ENCODE peak calls at places on chromosomes 11 and 22, in eight cellular contexts. P, D, U, Y, C, V, E and R are unnamed samples.

GRCh38 chr11:3840289-3840869 is 380 bp downstream of the RHOG start:
- DNase-seq in P (no peak), D (no peak), U (no peak), Y (peak), C (no peak), V (no peak), E (no peak), R (peak)

GRCh38 chr11:130737866-130738431 is 178.3 kb downstream of the SNX19 start:
- DNase-seq in P (no peak), D (no peak), U (no peak), Y (peak), C (peak), V (no peak), E (peak), R (no peak)

GRCh38 chr11:123585206-123585605 is 69.2 kb downstream of the SCN3B start:
- DNase-seq in P (no peak), D (no peak), U (no peak), Y (no peak), C (no peak), V (no peak), E (no peak), R (no peak)

GRCh38 chr11:86396403-86396802 is 21.7 kb downstream of the CCDC81 start:
- DNase-seq in P (no peak), D (no peak), U (no peak), Y (no peak), C (no peak), V (no peak), E (peak), R (no peak)

GRCh38 chr22:20123364-20124082 is 6.5 kb upstream of the TRMT2A start:
- DNase-seq in P (no peak), D (no peak), U (no peak), Y (no peak), C (no peak), V (no peak), E (no peak), R (no peak)

GRCh38 chr11:93225642-93226041 is 27.9 kb upstream of the SLC36A4 start:
- DNase-seq in P (no peak), D (no peak), U (no peak), Y (no peak), C (peak), V (no peak), E (peak), R (no peak)

GRCh38 chr11:2533642-2534115 is 88.9 kb downstream of the KCNQ1 start:
- DNase-seq in P (peak), D (no peak), U (no peak), Y (peak), C (peak), V (peak), E (peak), R (no peak)

GRCh38 chr11:134024420-134025085 is 44.3 kb upstream of the JAM3 start:
- DNase-seq in P (no peak), D (no peak), U (no peak), Y (no peak), C (no peak), V (no peak), E (peak), R (no peak)

GRCh38 chr11:2742201-2742600 is 42.4 kb upstream of the KCNQ1OT1 start:
- DNase-seq in P (no peak), D (no peak), U (no peak), Y (no peak), C (no peak), V (no peak), E (no peak), R (no peak)

GRCh38 chr22:23276656-23277582 is 96.6 kb downstream of the BCR start:
- DNase-seq in P (no peak), D (no peak), U (no peak), Y (no peak), C (no peak), V (no peak), E (no peak), R (no peak)

GRCh38 chr11:11155962-11156815 is 196.9 kb downstream of the CSNK2A3 start:
- DNase-seq in P (peak), D (no peak), U (peak), Y (no peak), C (no peak), V (peak), E (peak), R (peak)

GRCh38 chr11:70573701-70574151 is 175.4 kb downstream of the CTTN start:
- DNase-seq in P (no peak), D (no peak), U (no peak), Y (no peak), C (no peak), V (no peak), E (no peak), R (no peak)

GRCh38 chr11:87219266-87219665 is 181.5 kb downstream of the TMEM135 start:
- DNase-seq in P (no peak), D (no peak), U (no peak), Y (no peak), C (peak), V (no peak), E (no peak), R (no peak)

GRCh38 chr11:44357734-44358133 is 47.8 kb upstream of the ALX4 start:
- DNase-seq in P (no peak), D (no peak), U (no peak), Y (no peak), C (no peak), V (no peak), E (no peak), R (no peak)

GRCh38 chr11:45993438-45994064 is 71.1 kb downstream of the LARGE2 start:
- DNase-seq in P (no peak), D (no peak), U (no peak), Y (peak), C (peak), V (no peak), E (no peak), R (no peak)

GRCh38 chr11:23022854-23023253 is 162.6 kb upstream of the CCDC179 start:
- DNase-seq in P (no peak), D (no peak), U (no peak), Y (no peak), C (no peak), V (no peak), E (no peak), R (no peak)

GRCh38 chr11:1195690-1196515 is 27.0 kb upstream of the MUC5B start:
- DNase-seq in P (no peak), D (no peak), U (no peak), Y (no peak), C (no peak), V (no peak), E (no peak), R (no peak)